ENCODE peak calls at places on chromosomes 5 and 9, in seven cellular contexts. I, Y, K, P, M, A and F are unnamed samples.

GRCh38 chr9:98226968-98227367 is 28.5 kb downstream of the TBC1D2 start:
- DNase-seq in M (no peak), I (no peak), A (no peak), Y (no peak), P (no peak), K (no peak), F (no peak)

GRCh38 chr9:129208191-129209091 is 30.4 kb upstream of the IER5L start:
- DNase-seq in K (no peak), Y (no peak), P (no peak), I (no peak), M (no peak), A (no peak), F (no peak)

GRCh38 chr9:89916001-89916635 is 311.3 kb downstream of the GADD45G start:
- DNase-seq in Y (no peak), A (no peak), I (no peak), K (no peak), P (no peak), M (no peak), F (no peak)

GRCh38 chr9:135581636-135582426 is 20.3 kb downstream of the PAEP start:
- DNase-seq in P (no peak), Y (no peak), K (no peak), M (no peak), A (no peak), I (no peak), F (no peak)

GRCh38 chr5:157523976-157524375 is 51.6 kb downstream of the ADAM19 start:
- DNase-seq in Y (no peak), P (no peak), A (no peak), M (no peak), I (no peak), K (no peak), F (no peak)

GRCh38 chr5:123448017-123448617 is 24.9 kb upstream of the CEP120 start:
- DNase-seq in K (no peak), Y (no peak), A (no peak), M (no peak), I (no peak), P (no peak), F (no peak)

GRCh38 chr9:6759114-6759977 is 1.6 kb downstream of the KDM4C start:
- DNase-seq in Y (peak; percentile 82), M (no peak), K (no peak), A (peak; percentile 37), P (peak; percentile 89), I (no peak), F (no peak)

GRCh38 chr9:123282343-123283047 is 14.1 kb upstream of the STRBP start:
- DNase-seq in K (no peak), P (no peak), I (no peak), A (no peak), Y (no peak), M (peak; percentile 32), F (peak; percentile 62)

GRCh38 chr5:119578937-119579336 is 50.4 kb upstream of the FAM170A start:
- DNase-seq in K (no peak), I (no peak), M (no peak), Y (peak; percentile 2), A (no peak), P (peak; percentile 6), F (no peak)

GRCh38 chr9:37430841-37431597 is 8.5 kb downstream of the GRHPR start:
- DNase-seq in I (no peak), P (no peak), M (peak; percentile 40), K (peak; percentile 33), Y (no peak), A (no peak), F (no peak)

GRCh38 chr9:133700861-133701320 is 37.3 kb downstream of the SARDH start:
- DNase-seq in I (peak; percentile 26), Y (no peak), P (no peak), K (no peak), A (no peak), M (no peak), F (no peak)

GRCh38 chr5:139406960-139407359 is 3.1 kb upstream of the SPATA24 start:
- DNase-seq in K (no peak), Y (no peak), P (no peak), I (no peak), A (no peak), M (no peak), F (no peak)

GRCh38 chr5:139403787-139404483 is at the start of gene SPATA24:
- DNase-seq in K (peak; percentile 96), A (peak; percentile 98), M (peak; percentile 99), Y (peak; percentile 96), P (peak; percentile 97), I (peak; percentile 99), F (peak; percentile 98)

GRCh38 chr5:139402561-139403158 is 1.2 kb downstream of the SPATA24 start:
- DNase-seq in M (no peak), A (no peak), P (no peak), K (no peak), Y (no peak), I (peak; percentile 29), F (no peak)

GRCh38 chr5:139403418-139403786 is 487 bp downstream of the SPATA24 start:
- DNase-seq in Y (no peak), M (no peak), P (no peak), A (no peak), I (no peak), K (no peak), F (no peak)

DNA sequence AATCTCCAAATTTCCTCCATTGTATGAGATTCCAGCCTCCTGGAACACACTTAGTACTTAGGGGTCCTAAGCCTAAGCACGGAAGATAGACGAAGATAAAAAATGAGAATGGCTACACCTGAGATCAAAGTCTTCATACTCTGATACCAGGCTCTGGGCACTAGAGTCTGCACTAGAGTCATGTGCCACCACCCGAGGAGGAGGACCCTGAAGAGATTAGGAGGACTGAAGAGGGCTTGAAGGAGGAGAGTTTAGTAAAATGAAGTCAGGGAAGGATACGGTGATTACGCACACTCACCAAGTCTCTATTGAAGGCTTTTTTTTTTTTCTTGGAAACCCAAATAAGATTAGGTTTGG is 573 bp upstream of the SPATA24 start:
- DNase-seq in K (no peak), M (no peak), A (no peak), P (no peak), Y (no peak), I (no peak), F (no peak)
- TF ChIP-seq CTCF in K (no peak), M (no peak), A (no peak), P (no peak), Y (no peak), I (no peak), F (no peak)

DNA sequence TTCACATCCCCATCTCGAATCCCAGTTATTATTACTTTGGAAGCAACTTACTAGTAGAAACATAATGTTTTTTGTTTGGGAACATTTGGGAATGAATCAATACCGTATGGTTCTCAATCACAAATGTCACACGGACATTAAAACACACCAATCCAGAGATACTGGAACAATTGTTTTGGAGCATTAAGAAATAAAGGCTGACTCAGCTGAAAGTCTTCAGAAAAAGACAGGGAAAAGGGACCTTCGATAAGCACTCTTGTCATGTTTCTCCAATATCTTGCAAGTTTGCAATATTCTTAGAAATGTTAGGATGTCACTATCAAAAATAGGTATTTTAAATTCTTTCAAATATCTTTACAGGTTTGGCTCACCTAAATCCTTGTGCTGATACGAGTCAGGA is 362.4 kb downstream of the CETN3 start:
- DNase-seq in M (no peak), I (no peak), A (no peak), Y (no peak), P (no peak), K (no peak), F (no peak)
- TF ChIP-seq CTCF in M (no peak), I (no peak), A (no peak), Y (no peak), P (no peak), K (no peak), F (no peak)

GRCh38 chr9:131181091-131181681 is 55.8 kb downstream of the NUP214 start:
- DNase-seq in Y (no peak), I (no peak), A (no peak), P (no peak), M (no peak), K (no peak), F (no peak)
- TF ChIP-seq CTCF in Y (no peak), I (no peak), A (no peak), P (peak; percentile 26), M (peak; percentile 31), K (peak; percentile 54), F (peak; percentile 26)

GRCh38 chr9:115988701-115989100 is 164.9 kb upstream of the PAPPA start:
- DNase-seq in Y (peak; percentile 57), I (no peak), K (no peak), A (no peak), P (peak; percentile 51), M (no peak), F (no peak)

GRCh38 chr9:115997923-115998322 is 155.7 kb upstream of the PAPPA start:
- DNase-seq in Y (peak; percentile 88), M (no peak), P (peak; percentile 90), I (no peak), K (no peak), A (no peak), F (no peak)

GRCh38 chr9:115998661-115999060 is 154.9 kb upstream of the PAPPA start:
- DNase-seq in M (no peak), A (no peak), Y (peak; percentile 37), K (no peak), I (no peak), P (peak; percentile 87), F (no peak)

GRCh38 chr9:115989816-115990215 is 163.8 kb upstream of the PAPPA start:
- DNase-seq in M (no peak), P (peak; percentile 42), Y (no peak), A (no peak), I (no peak), K (no peak), F (no peak)

DNA sequence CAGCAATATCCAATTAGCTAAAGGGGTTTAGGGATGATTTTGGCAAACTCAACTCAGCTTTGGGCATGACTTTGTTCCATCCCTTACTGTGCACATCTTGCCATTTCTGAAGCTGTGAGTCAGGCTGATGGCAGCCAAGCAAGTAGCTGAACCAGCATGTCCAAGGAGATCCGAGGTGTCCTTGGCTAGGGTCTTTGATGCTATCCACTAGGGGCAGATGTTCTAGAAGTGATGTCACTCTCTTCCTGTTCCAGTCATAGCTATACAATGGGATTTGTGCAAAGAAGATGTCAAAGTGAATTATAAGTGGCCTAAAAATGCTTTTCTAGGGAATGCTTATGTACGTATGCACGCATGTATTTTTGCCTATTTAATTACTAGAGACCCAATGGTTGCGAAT is 160.8 kb upstream of the PAPPA start:
- DNase-seq in P (peak; percentile 75), A (no peak), Y (peak; percentile 82), K (no peak), I (no peak), M (no peak), F (no peak)
- TF ChIP-seq CTCF in P (peak; percentile 18), A (no peak), Y (peak; percentile 11), K (no peak), I (no peak), M (no peak), F (no peak)

GRCh38 chr9:15505927-15506326 is 4.8 kb downstream of the PSIP1 start:
- DNase-seq in A (no peak), M (no peak), P (no peak), I (no peak), Y (no peak), K (no peak), F (no peak)
- TF ChIP-seq CTCF in A (no peak), M (no peak), P (no peak), I (no peak), Y (no peak), K (no peak), F (no peak)